ENCODE peak calls at places on chromosome 21, in nine cellular contexts. One of them, this sample, is unnamed.

GRCh38 chr21:15275615-15276228 is 210.9 kb upstream of the NRIP1 start:
- DNase-seq in RWPE1: no peak
- DNase-seq in fibroblast of the aortic adventitia: no peak
- DNase-seq in kidney epithelial cell: no peak
- DNase-seq in astrocyte of the cerebellum: no peak
- DNase-seq in fibroblast of lung: no peak
- DNase-seq in cardiac muscle cell: no peak
- DNase-seq in endothelial cell: no peak
- DNase-seq in IMR-90: no peak
- DNase-seq in this sample: no peak

GRCh38 chr21:34915364-34915834 is 133.7 kb downstream of the RUNX1 start:
- DNase-seq in endothelial cell: no peak
- DNase-seq in cardiac muscle cell: peak; percentile 13
- DNase-seq in astrocyte of the cerebellum: no peak
- DNase-seq in IMR-90: peak; percentile 65
- DNase-seq in kidney epithelial cell: no peak
- DNase-seq in RWPE1: no peak
- DNase-seq in fibroblast of lung: peak; percentile 58
- DNase-seq in fibroblast of the aortic adventitia: peak; percentile 64
- DNase-seq in this sample: no peak

GRCh38 chr21:32481875-32482408 is 69.4 kb downstream of the EVA1C start:
- DNase-seq in IMR-90: no peak
- DNase-seq in RWPE1: no peak
- DNase-seq in fibroblast of lung: no peak
- DNase-seq in kidney epithelial cell: no peak
- DNase-seq in astrocyte of the cerebellum: no peak
- DNase-seq in endothelial cell: no peak
- DNase-seq in cardiac muscle cell: no peak
- DNase-seq in fibroblast of the aortic adventitia: no peak
- DNase-seq in this sample: no peak

GRCh38 chr21:25582164-25582563 is 25.1 kb downstream of the MRPL39 start:
- DNase-seq in kidney epithelial cell: no peak
- DNase-seq in fibroblast of the aortic adventitia: no peak
- DNase-seq in endothelial cell: no peak
- DNase-seq in IMR-90: no peak
- DNase-seq in astrocyte of the cerebellum: no peak
- DNase-seq in RWPE1: no peak
- DNase-seq in fibroblast of lung: no peak
- DNase-seq in cardiac muscle cell: no peak
- DNase-seq in this sample: no peak

GRCh38 chr21:20451051-20451450 is 547.2 kb upstream of the NCAM2 start:
- DNase-seq in astrocyte of the cerebellum: no peak
- DNase-seq in endothelial cell: no peak
- DNase-seq in fibroblast of the aortic adventitia: no peak
- DNase-seq in kidney epithelial cell: no peak
- DNase-seq in IMR-90: no peak
- DNase-seq in fibroblast of lung: no peak
- DNase-seq in cardiac muscle cell: no peak
- DNase-seq in RWPE1: peak; percentile 63
- DNase-seq in this sample: no peak

GRCh38 chr21:46217511-46218196 is 10.9 kb downstream of the LSS start:
- DNase-seq in IMR-90: no peak
- DNase-seq in fibroblast of the aortic adventitia: no peak
- DNase-seq in fibroblast of lung: no peak
- DNase-seq in endothelial cell: no peak
- DNase-seq in cardiac muscle cell: no peak
- DNase-seq in astrocyte of the cerebellum: no peak
- DNase-seq in RWPE1: no peak
- DNase-seq in kidney epithelial cell: no peak
- DNase-seq in this sample: peak; percentile 12

GRCh38 chr21:41940431-41940830 is 13.4 kb downstream of the C2CD2 start:
- DNase-seq in fibroblast of the aortic adventitia: no peak
- DNase-seq in fibroblast of lung: no peak
- DNase-seq in endothelial cell: no peak
- DNase-seq in RWPE1: no peak
- DNase-seq in cardiac muscle cell: no peak
- DNase-seq in kidney epithelial cell: no peak
- DNase-seq in astrocyte of the cerebellum: no peak
- DNase-seq in IMR-90: no peak
- DNase-seq in this sample: no peak

GRCh38 chr21:15703932-15704331 is 25.9 kb upstream of the USP25 start:
- DNase-seq in fibroblast of lung: peak; percentile 70
- DNase-seq in RWPE1: no peak
- DNase-seq in kidney epithelial cell: no peak
- DNase-seq in cardiac muscle cell: no peak
- DNase-seq in fibroblast of the aortic adventitia: no peak
- DNase-seq in IMR-90: no peak
- DNase-seq in astrocyte of the cerebellum: no peak
- DNase-seq in endothelial cell: no peak
- DNase-seq in this sample: no peak

GRCh38 chr21:36589352-36589971 is 109.5 kb upstream of the SIM2 start:
- DNase-seq in IMR-90: peak; percentile 27
- DNase-seq in fibroblast of the aortic adventitia: peak; percentile 70
- DNase-seq in astrocyte of the cerebellum: no peak
- DNase-seq in fibroblast of lung: peak; percentile 54
- DNase-seq in RWPE1: peak; percentile 5
- DNase-seq in kidney epithelial cell: no peak
- DNase-seq in cardiac muscle cell: peak; percentile 56
- DNase-seq in endothelial cell: peak; percentile 21
- DNase-seq in this sample: peak; percentile 75
- TF ChIP-seq CTCF in IMR-90: peak; percentile 56
- TF ChIP-seq CTCF in fibroblast of the aortic adventitia: peak; percentile 75
- TF ChIP-seq CTCF in astrocyte of the cerebellum: peak; percentile 55
- TF ChIP-seq CTCF in fibroblast of lung: peak; percentile 58
- TF ChIP-seq CTCF in RWPE1: no peak
- TF ChIP-seq CTCF in kidney epithelial cell: peak; percentile 48
- TF ChIP-seq CTCF in cardiac muscle cell: peak; percentile 65
- TF ChIP-seq CTCF in endothelial cell: peak; percentile 54
- TF ChIP-seq CTCF in this sample: peak; percentile 54

GRCh38 chr21:43928230-43928607 is 63.2 kb downstream of the AGPAT3 start:
- DNase-seq in IMR-90: no peak
- DNase-seq in cardiac muscle cell: no peak
- DNase-seq in endothelial cell: no peak
- DNase-seq in fibroblast of the aortic adventitia: no peak
- DNase-seq in fibroblast of lung: no peak
- DNase-seq in RWPE1: no peak
- DNase-seq in kidney epithelial cell: no peak
- DNase-seq in astrocyte of the cerebellum: no peak
- DNase-seq in this sample: no peak

GRCh38 chr21:43930074-43930847 is 65.2 kb downstream of the AGPAT3 start:
- DNase-seq in IMR-90: no peak
- DNase-seq in RWPE1: no peak
- DNase-seq in fibroblast of the aortic adventitia: no peak
- DNase-seq in astrocyte of the cerebellum: no peak
- DNase-seq in cardiac muscle cell: no peak
- DNase-seq in kidney epithelial cell: no peak
- DNase-seq in fibroblast of lung: no peak
- DNase-seq in endothelial cell: no peak
- DNase-seq in this sample: no peak

GRCh38 chr21:43930848-43931384 is 65.9 kb downstream of the AGPAT3 start:
- DNase-seq in IMR-90: no peak
- DNase-seq in cardiac muscle cell: no peak
- DNase-seq in astrocyte of the cerebellum: no peak
- DNase-seq in kidney epithelial cell: no peak
- DNase-seq in fibroblast of lung: no peak
- DNase-seq in fibroblast of the aortic adventitia: no peak
- DNase-seq in RWPE1: no peak
- DNase-seq in endothelial cell: no peak
- DNase-seq in this sample: no peak

GRCh38 chr21:43928726-43929125 is 63.7 kb downstream of the AGPAT3 start:
- DNase-seq in cardiac muscle cell: no peak
- DNase-seq in kidney epithelial cell: no peak
- DNase-seq in RWPE1: no peak
- DNase-seq in endothelial cell: no peak
- DNase-seq in IMR-90: no peak
- DNase-seq in fibroblast of lung: no peak
- DNase-seq in fibroblast of the aortic adventitia: no peak
- DNase-seq in astrocyte of the cerebellum: no peak
- DNase-seq in this sample: no peak

GRCh38 chr21:43929217-43929971 is 64.4 kb downstream of the AGPAT3 start:
- DNase-seq in kidney epithelial cell: no peak
- DNase-seq in endothelial cell: no peak
- DNase-seq in astrocyte of the cerebellum: no peak
- DNase-seq in fibroblast of the aortic adventitia: no peak
- DNase-seq in fibroblast of lung: no peak
- DNase-seq in IMR-90: no peak
- DNase-seq in RWPE1: no peak
- DNase-seq in cardiac muscle cell: no peak
- DNase-seq in this sample: no peak
- TF ChIP-seq CTCF in kidney epithelial cell: no peak
- TF ChIP-seq CTCF in endothelial cell: no peak
- TF ChIP-seq CTCF in astrocyte of the cerebellum: no peak
- TF ChIP-seq CTCF in fibroblast of the aortic adventitia: no peak
- TF ChIP-seq CTCF in fibroblast of lung: no peak
- TF ChIP-seq CTCF in IMR-90: no peak
- TF ChIP-seq CTCF in RWPE1: no peak
- TF ChIP-seq CTCF in cardiac muscle cell: no peak
- TF ChIP-seq CTCF in this sample: no peak

GRCh38 chr21:30839304-30839703 is 9.7 kb upstream of the KRTAP7-1 start:
- DNase-seq in fibroblast of lung: no peak
- DNase-seq in endothelial cell: peak; percentile 60
- DNase-seq in fibroblast of the aortic adventitia: no peak
- DNase-seq in astrocyte of the cerebellum: no peak
- DNase-seq in RWPE1: peak; percentile 62
- DNase-seq in IMR-90: no peak
- DNase-seq in kidney epithelial cell: no peak
- DNase-seq in cardiac muscle cell: peak; percentile 1
- DNase-seq in this sample: no peak
- TF ChIP-seq CTCF in fibroblast of lung: no peak
- TF ChIP-seq CTCF in endothelial cell: peak; percentile 65
- TF ChIP-seq CTCF in fibroblast of the aortic adventitia: no peak
- TF ChIP-seq CTCF in astrocyte of the cerebellum: peak; percentile 42
- TF ChIP-seq CTCF in RWPE1: peak; percentile 18
- TF ChIP-seq CTCF in IMR-90: no peak
- TF ChIP-seq CTCF in kidney epithelial cell: peak; percentile 67
- TF ChIP-seq CTCF in cardiac muscle cell: no peak
- TF ChIP-seq CTCF in this sample: no peak

GRCh38 chr21:17146426-17146825 is 366.4 kb upstream of the CXADR start:
- DNase-seq in kidney epithelial cell: no peak
- DNase-seq in fibroblast of the aortic adventitia: no peak
- DNase-seq in astrocyte of the cerebellum: no peak
- DNase-seq in RWPE1: no peak
- DNase-seq in fibroblast of lung: no peak
- DNase-seq in endothelial cell: no peak
- DNase-seq in cardiac muscle cell: no peak
- DNase-seq in IMR-90: no peak
- DNase-seq in this sample: no peak
- TF ChIP-seq CTCF in kidney epithelial cell: no peak
- TF ChIP-seq CTCF in fibroblast of the aortic adventitia: no peak
- TF ChIP-seq CTCF in astrocyte of the cerebellum: peak; percentile 6
- TF ChIP-seq CTCF in RWPE1: no peak
- TF ChIP-seq CTCF in fibroblast of lung: no peak
- TF ChIP-seq CTCF in endothelial cell: no peak
- TF ChIP-seq CTCF in cardiac muscle cell: no peak
- TF ChIP-seq CTCF in IMR-90: no peak
- TF ChIP-seq CTCF in this sample: no peak

GRCh38 chr21:29376556-29376955 is 77.8 kb downstream of the BACH1 start:
- DNase-seq in astrocyte of the cerebellum: no peak
- DNase-seq in endothelial cell: peak; percentile 17
- DNase-seq in fibroblast of the aortic adventitia: peak; percentile 25
- DNase-seq in kidney epithelial cell: no peak
- DNase-seq in IMR-90: no peak
- DNase-seq in cardiac muscle cell: peak; percentile 34
- DNase-seq in fibroblast of lung: peak; percentile 29
- DNase-seq in RWPE1: no peak
- DNase-seq in this sample: peak; percentile 55
- TF ChIP-seq CTCF in astrocyte of the cerebellum: peak; percentile 18
- TF ChIP-seq CTCF in endothelial cell: peak; percentile 38
- TF ChIP-seq CTCF in fibroblast of the aortic adventitia: peak; percentile 35
- TF ChIP-seq CTCF in kidney epithelial cell: peak; percentile 23
- TF ChIP-seq CTCF in IMR-90: peak; percentile 26
- TF ChIP-seq CTCF in cardiac muscle cell: peak; percentile 26
- TF ChIP-seq CTCF in fibroblast of lung: peak; percentile 13
- TF ChIP-seq CTCF in RWPE1: no peak
- TF ChIP-seq CTCF in this sample: peak; percentile 77

GRCh38 chr21:36749935-36750578 is 51.1 kb downstream of the SIM2 start:
- DNase-seq in kidney epithelial cell: no peak
- DNase-seq in fibroblast of the aortic adventitia: no peak
- DNase-seq in astrocyte of the cerebellum: peak; percentile 29
- DNase-seq in fibroblast of lung: peak; percentile 42
- DNase-seq in endothelial cell: peak; percentile 56
- DNase-seq in RWPE1: no peak
- DNase-seq in cardiac muscle cell: peak; percentile 46
- DNase-seq in IMR-90: peak; percentile 44
- DNase-seq in this sample: no peak

GRCh38 chr21:36745459-36745858 is 46.5 kb downstream of the SIM2 start:
- DNase-seq in astrocyte of the cerebellum: no peak
- DNase-seq in cardiac muscle cell: no peak
- DNase-seq in kidney epithelial cell: no peak
- DNase-seq in endothelial cell: no peak
- DNase-seq in fibroblast of lung: no peak
- DNase-seq in IMR-90: no peak
- DNase-seq in fibroblast of the aortic adventitia: no peak
- DNase-seq in RWPE1: no peak
- DNase-seq in this sample: no peak

GRCh38 chr21:36747815-36748381 is 49.0 kb downstream of the SIM2 start:
- DNase-seq in RWPE1: no peak
- DNase-seq in fibroblast of lung: no peak
- DNase-seq in cardiac muscle cell: peak; percentile 51
- DNase-seq in astrocyte of the cerebellum: no peak
- DNase-seq in IMR-90: peak; percentile 34
- DNase-seq in endothelial cell: peak; percentile 91
- DNase-seq in kidney epithelial cell: no peak
- DNase-seq in fibroblast of the aortic adventitia: no peak
- DNase-seq in this sample: peak; percentile 80

GRCh38 chr21:36744560-36745231 is 45.8 kb downstream of the SIM2 start:
- DNase-seq in RWPE1: no peak
- DNase-seq in cardiac muscle cell: no peak
- DNase-seq in fibroblast of the aortic adventitia: no peak
- DNase-seq in endothelial cell: no peak
- DNase-seq in fibroblast of lung: peak; percentile 22
- DNase-seq in kidney epithelial cell: no peak
- DNase-seq in IMR-90: no peak
- DNase-seq in astrocyte of the cerebellum: no peak
- DNase-seq in this sample: no peak

DNA sequence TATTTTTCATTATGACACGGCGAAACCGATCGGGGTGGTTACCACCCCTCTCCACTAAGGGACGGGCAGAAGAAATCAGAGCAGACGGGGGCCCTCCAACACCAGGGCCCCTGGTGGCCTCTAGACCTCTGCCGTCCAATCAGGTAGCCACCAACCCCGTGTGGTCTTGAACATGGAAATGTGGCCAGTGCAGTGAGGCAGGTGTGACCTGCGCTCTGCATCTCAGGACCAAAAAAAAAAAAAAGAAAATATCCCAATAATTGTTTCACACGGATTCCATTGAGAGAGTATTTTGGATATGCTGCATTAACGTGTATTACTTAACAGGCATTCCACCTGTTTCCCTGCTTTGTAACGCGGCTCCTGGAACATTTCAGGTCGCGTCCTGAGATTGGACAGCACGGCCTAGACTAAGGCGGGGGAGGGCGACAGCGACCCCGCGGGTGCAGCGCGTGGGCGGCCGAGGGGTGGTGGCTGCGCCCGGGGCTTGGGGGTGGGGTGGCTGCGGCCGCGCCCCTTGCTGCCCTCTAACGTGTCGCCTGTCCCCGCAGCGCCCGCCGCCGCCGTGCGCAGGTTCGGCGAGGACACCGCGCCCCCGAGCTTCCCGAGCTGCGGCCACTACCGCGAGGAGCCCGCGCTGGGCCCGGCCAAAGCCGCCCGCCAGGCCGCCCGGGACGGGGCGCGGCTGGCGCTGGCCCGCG is 48.3 kb downstream of the SIM2 start:
- DNase-seq in astrocyte of the cerebellum: no peak
- DNase-seq in IMR-90: no peak
- DNase-seq in endothelial cell: peak; percentile 31
- DNase-seq in cardiac muscle cell: no peak
- DNase-seq in kidney epithelial cell: no peak
- DNase-seq in fibroblast of the aortic adventitia: no peak
- DNase-seq in fibroblast of lung: no peak
- DNase-seq in RWPE1: no peak
- DNase-seq in this sample: no peak
- TF ChIP-seq CTCF in astrocyte of the cerebellum: no peak
- TF ChIP-seq CTCF in IMR-90: no peak
- TF ChIP-seq CTCF in endothelial cell: no peak
- TF ChIP-seq CTCF in cardiac muscle cell: no peak
- TF ChIP-seq CTCF in kidney epithelial cell: no peak
- TF ChIP-seq CTCF in fibroblast of the aortic adventitia: no peak
- TF ChIP-seq CTCF in fibroblast of lung: no peak
- TF ChIP-seq CTCF in RWPE1: no peak
- TF ChIP-seq CTCF in this sample: no peak

This sample was measured in GM13976.